ENCODE peak calls at places on chromosomes 13 and 19, in four cellular contexts. I is stomach, G is cardiac muscle cell, W is lung. T is an unnamed sample. For H3K9me3, the result is how much of the 10 kb centered on the place peaks cover.

GRCh38 chr13:44961997-44962396 is 27.3 kb downstream of the NUFIP1 start:
- DNase-seq in I (no peak), G (no peak), W (no peak), T (no peak)

GRCh38 chr13:27792393-27793218 is at the start of gene GSX1:
- DNase-seq in I (peak), G (peak), W (peak), T (no peak)

GRCh38 chr19:37980419-37980975 is 73.5 kb downstream of the SIPA1L3 start:
- DNase-seq in I (no peak), G (no peak), W (no peak), T (no peak)

GRCh38 chr19:32863301-32863700 is 6.3 kb downstream of the SLC7A9 start:
- DNase-seq in I (no peak), G (no peak), W (no peak), T (no peak)

GRCh38 chr13:52020191-52020590 is 4.3 kb upstream of the UTP14C start:
- DNase-seq in I (no peak), G (no peak), W (no peak), T (no peak)

GRCh38 chr19:33550741-33551140 is 29.1 kb upstream of the PEPD start:
- DNase-seq in I (no peak), G (no peak), W (no peak), T (no peak)

GRCh38 chr19:10279737-10280442 is 6.9 kb upstream of the ICAM4 start:
- DNase-seq in I (no peak), G (no peak), W (no peak), T (no peak)

GRCh38 chr13:25169951-25170553 is 2.0 kb downstream of the AMER2 start:
- DNase-seq in I (no peak), G (no peak), W (no peak), T (no peak)

GRCh38 chr13:113143466-113144254 is 14.8 kb upstream of the PROZ start:
- DNase-seq in I (no peak), G (no peak), W (no peak), T (no peak)

GRCh38 chr13:110705826-110706569 is at the start of gene CARS2:
- DNase-seq in I (peak), G (peak), W (peak), T (peak)

GRCh38 chr19:38849746-38850230 is at the start of gene HNRNPL:
- DNase-seq in I (peak), G (no peak), W (peak), T (no peak)

GRCh38 chr13:51614350-51614786 is 30.1 kb downstream of the WDFY2 start:
- DNase-seq in I (no peak), G (no peak), W (no peak), T (no peak)

DNA sequence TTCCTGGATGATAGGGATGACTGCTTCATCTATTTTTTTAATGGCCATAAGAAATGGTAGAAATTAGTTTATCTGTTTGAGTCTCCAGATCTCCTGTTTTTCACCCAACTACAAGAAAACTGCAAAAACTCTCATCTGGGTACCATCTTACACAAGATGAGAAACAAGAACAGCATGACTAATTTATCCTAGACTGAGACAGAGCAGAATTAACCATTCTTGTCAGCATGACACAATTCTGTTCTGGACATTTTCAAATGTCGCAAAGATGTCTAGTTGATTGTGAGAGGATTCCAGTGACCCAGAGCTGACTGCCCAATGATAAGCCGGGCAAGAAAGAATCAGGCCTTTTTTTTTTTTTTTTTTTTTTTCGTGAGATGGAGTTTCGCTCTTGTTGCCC is 12.8 kb downstream of the ZNF43 start:
- DNase-seq in I (no peak), G (no peak), W (no peak), T (no peak)
- H3K9me3 ChIP-seq in I (under half), G (under half), W (under half), T (half or more)

GRCh38 chr19:29154163-29154562 is 58.8 kb downstream of the UQCRFS1 start:
- DNase-seq in I (no peak), G (no peak), W (no peak), T (no peak)
- H3K9me3 ChIP-seq in I (under half), G (under half), W (under half), T (under half)

GRCh38 chr19:7072541-7072940 is 3.0 kb downstream of the ZNF557 start:
- DNase-seq in I (no peak), G (no peak), W (no peak), T (no peak)

GRCh38 chr19:7076151-7076550 is 6.6 kb downstream of the ZNF557 start:
- DNase-seq in I (no peak), G (no peak), W (no peak), T (no peak)

GRCh38 chr19:7083076-7083956 is 13.8 kb downstream of the ZNF557 start:
- DNase-seq in I (no peak), G (peak), W (no peak), T (no peak)

GRCh38 chr19:7074705-7075282 is 5.3 kb downstream of the ZNF557 start:
- DNase-seq in I (no peak), G (no peak), W (no peak), T (no peak)

DNA sequence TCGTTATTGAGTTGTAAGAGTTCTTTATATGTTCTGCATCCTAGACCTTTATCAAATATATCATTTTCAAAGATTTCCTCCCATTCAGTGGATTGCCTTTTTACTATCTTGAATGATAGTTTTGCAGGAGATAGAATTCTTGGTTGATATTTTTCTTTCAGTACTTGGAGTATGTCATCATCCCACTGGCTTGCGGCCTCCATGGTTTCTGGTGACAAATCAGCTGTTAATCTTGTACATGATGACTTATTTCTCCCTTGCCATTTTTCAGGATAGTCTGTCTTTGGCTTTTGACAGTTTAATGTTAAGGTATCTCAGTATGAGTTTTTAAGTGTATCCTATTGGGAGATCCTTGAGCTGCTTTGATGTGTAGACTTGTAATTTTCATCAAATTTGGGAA is 8.5 kb downstream of the ZNF557 start:
- DNase-seq in I (no peak), G (no peak), W (no peak), T (no peak)
- H3K9me3 ChIP-seq in I (half or more), G (under half), W (half or more), T (half or more)

GRCh38 chr19:56612737-56613136 is 17.6 kb downstream of the ZNF71 start:
- DNase-seq in I (no peak), G (no peak), W (no peak), T (no peak)
- H3K9me3 ChIP-seq in I (under half), G (under half), W (under half), T (half or more)

DNA sequence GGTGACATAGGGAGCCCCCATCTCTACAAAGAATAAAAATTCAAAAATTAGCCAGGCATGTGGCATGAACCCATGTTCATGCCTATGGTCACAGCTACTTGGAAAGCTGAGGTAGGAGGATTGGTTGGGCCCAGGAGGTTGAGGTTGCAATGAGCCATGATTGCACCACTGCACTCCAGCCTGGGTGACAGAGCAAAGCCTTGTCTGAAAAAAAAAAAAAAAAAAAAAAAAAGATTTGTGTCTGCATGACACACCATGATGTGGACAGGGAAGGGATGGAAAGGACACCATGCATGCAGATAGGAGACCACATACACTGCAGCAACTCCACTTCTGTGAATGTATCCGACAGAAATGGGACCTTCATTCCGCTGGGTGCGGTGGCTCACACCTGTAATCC is 34.0 kb upstream of the HOMER3 start:
- DNase-seq in I (no peak), G (no peak), W (no peak), T (no peak)
- H3K9me3 ChIP-seq in I (under half), G (under half), W (under half), T (under half)

DNA sequence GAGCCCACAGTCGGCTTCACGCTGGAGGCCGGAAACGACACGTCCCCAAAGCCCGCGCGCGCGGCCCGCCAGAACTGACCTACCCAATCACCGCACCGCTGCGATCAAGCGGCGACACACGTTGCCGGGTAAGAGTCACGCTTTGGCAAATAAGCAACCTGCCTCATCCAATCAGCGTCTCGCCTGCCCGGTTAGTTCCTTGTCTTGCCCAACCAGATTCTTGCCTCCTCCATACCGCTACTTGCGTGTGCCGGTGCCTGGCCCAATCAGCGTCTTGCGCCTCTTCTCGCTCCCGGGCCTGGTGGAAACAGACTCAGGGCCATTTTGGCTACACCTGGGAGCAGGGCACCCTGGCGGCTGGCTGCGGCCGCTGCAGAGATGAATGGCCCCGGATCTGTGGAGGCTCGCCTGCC is 11.6 kb upstream of the ZNF544 start:
- DNase-seq in I (no peak), G (no peak), W (no peak), T (no peak)
- H3K9me3 ChIP-seq in I (half or more), G (under half), W (half or more), T (half or more)

GRCh38 chr19:41479757-41480191 is 36.8 kb downstream of the ERICH4 start:
- DNase-seq in I (no peak), G (peak), W (peak), T (no peak)
- H3K9me3 ChIP-seq in I (under half), G (under half), W (under half), T (under half)